ENCODE peak calls at places on chromosomes 6 and 20, in ten cellular contexts. Q is GM23338; P is dorsolateral prefrontal cortex; I is heart left ventricle; E is right cardiac atrium; C is CD8-positive, alpha-beta T cell; W is cardiac muscle cell; B is pancreas; S is Panc1; J is left ventricle myocardium inferior. O is an unnamed sample.
A peak's percentile ranks its signal among the peaks of the same experiment; 100 is the strongest.

GRCh38 chr6:126170875-126171489 is 168.9 kb upstream of the CENPW start:
- DNase-seq in Q (peak; percentile 83), P (no peak), I (no peak), E (no peak), C (no peak), W (peak; percentile 47), B (no peak), S (no peak), J (no peak), O (no peak)

GRCh38 chr6:106547961-106548453 is 81.3 kb downstream of the RTN4IP1 start:
- DNase-seq in Q (peak; percentile 40), P (no peak), I (no peak), E (no peak), C (peak; percentile 57), W (peak; percentile 80), B (no peak), S (no peak), J (no peak), O (no peak)

GRCh38 chr6:143598466-143599080 is 79.2 kb upstream of the PHACTR2 start:
- DNase-seq in Q (no peak), P (no peak), I (no peak), E (no peak), C (no peak), W (no peak), B (no peak), S (no peak), J (no peak), O (no peak)

GRCh38 chr6:107657373-107657754 is 166.7 kb downstream of the SCML4 start:
- DNase-seq in Q (no peak), P (no peak), I (no peak), E (no peak), C (no peak), W (no peak), B (no peak), S (no peak), J (no peak), O (no peak)

GRCh38 chr6:72363844-72364740 is 257.8 kb upstream of the KCNQ5 start:
- DNase-seq in Q (no peak), P (peak; percentile 30), I (no peak), E (no peak), C (no peak), W (peak; percentile 91), B (no peak), S (peak; percentile 41), J (no peak), O (no peak)

GRCh38 chr6:14612016-14612415 is 494.4 kb downstream of the CD83 start:
- DNase-seq in Q (no peak), P (no peak), I (no peak), E (no peak), C (no peak), W (peak; percentile 14), B (no peak), S (no peak), J (no peak), O (no peak)

GRCh38 chr20:7161690-7162089 is 394.2 kb downstream of the BMP2 start:
- DNase-seq in Q (peak; percentile 56), P (no peak), I (no peak), E (peak; percentile 40), C (no peak), W (peak; percentile 34), B (no peak), S (no peak), J (no peak), O (no peak)

GRCh38 chr6:32637219-32637880 is at the start of gene HLA-DQA1:
- DNase-seq in Q (no peak), P (no peak), I (no peak), E (no peak), C (no peak), W (peak; percentile 2), B (no peak), S (no peak), J (no peak), O (peak; percentile 10)

GRCh38 chr6:131038612-131039344 is 24.3 kb downstream of the EPB41L2 start:
- DNase-seq in Q (no peak), P (no peak), I (no peak), E (no peak), C (no peak), W (no peak), B (no peak), S (no peak), J (no peak), O (no peak)

GRCh38 chr20:34964486-34964885 is 8.8 kb downstream of the MYH7B start:
- DNase-seq in Q (no peak), P (no peak), I (no peak), E (no peak), C (no peak), W (no peak), B (no peak), S (no peak), J (no peak), O (no peak)

GRCh38 chr6:17381429-17382147 is 11.8 kb upstream of the CAP2 start:
- DNase-seq in Q (no peak), P (peak; percentile 67), I (no peak), E (no peak), C (no peak), W (peak; percentile 85), B (no peak), S (no peak), J (no peak), O (no peak)

GRCh38 chr6:26493258-26493657 is 6.8 kb upstream of the BTN1A1 start:
- DNase-seq in Q (peak; percentile 39), P (no peak), I (no peak), E (no peak), C (no peak), W (peak; percentile 41), B (no peak), S (no peak), J (no peak), O (peak; percentile 18)

GRCh38 chr20:64212750-64213149 is 42.8 kb upstream of the PCMTD2 start:
- DNase-seq in Q (no peak), P (no peak), I (peak; percentile 88), E (peak; percentile 83), C (no peak), W (peak; percentile 64), B (peak; percentile 51), S (no peak), J (peak; percentile 71), O (no peak)

GRCh38 chr6:111173341-111173740 is 86.0 kb downstream of the SLC16A10 start:
- DNase-seq in Q (peak; percentile 32), P (no peak), I (no peak), E (no peak), C (no peak), W (no peak), B (no peak), S (no peak), J (no peak), O (no peak)

GRCh38 chr6:138440758-138441362 is 36.8 kb downstream of the HEBP2 start:
- DNase-seq in Q (no peak), P (no peak), I (no peak), E (no peak), C (no peak), W (no peak), B (no peak), S (no peak), J (no peak), O (no peak)

GRCh38 chr6:158662607-158663464 is 13.0 kb downstream of the SYTL3 start:
- DNase-seq in Q (no peak), P (no peak), I (no peak), E (no peak), C (no peak), W (peak; percentile 74), B (no peak), S (no peak), J (no peak), O (no peak)
- H3K4me3 ChIP-seq in Q (no peak overlapping the region), P (no peak overlapping the region), I (no peak overlapping the region), E (no peak overlapping the region), C (peak overlapping the region; percentile 22), W (no peak overlapping the region), B (no peak overlapping the region), S (no peak overlapping the region), J (peak overlapping the region; percentile 37), O (peak overlapping the region; percentile 16)

GRCh38 chr20:61819921-61820825 is 245.5 kb downstream of the TAF4 start:
- DNase-seq in Q (no peak), P (no peak), I (no peak), E (no peak), C (no peak), W (no peak), B (no peak), S (no peak), J (no peak), O (no peak)
- H3K27ac ChIP-seq in Q (no peak overlapping the region), P (no peak overlapping the region), I (no peak overlapping the region), E (no peak overlapping the region), C (no peak overlapping the region), W (no peak overlapping the region), B (no peak overlapping the region), S (no peak overlapping the region), J (no peak overlapping the region), O (no peak overlapping the region)

GRCh38 chr6:147508871-147509608 is 550 bp downstream of the SAMD5 start:
- DNase-seq in Q (peak; percentile 51), P (no peak), I (peak; percentile 32), E (peak; percentile 58), C (no peak), W (no peak), B (no peak), S (no peak), J (peak; percentile 14), O (no peak)

GRCh38 chr6:147507162-147508072 is 1.1 kb upstream of the SAMD5 start:
- DNase-seq in Q (peak; percentile 33), P (no peak), I (no peak), E (peak; percentile 47), C (no peak), W (peak; percentile 8), B (no peak), S (no peak), J (peak; percentile 15), O (no peak)

GRCh38 chr6:147504848-147505247 is 3.6 kb upstream of the SAMD5 start:
- DNase-seq in Q (no peak), P (no peak), I (no peak), E (no peak), C (no peak), W (no peak), B (no peak), S (no peak), J (no peak), O (no peak)

GRCh38 chr6:147508073-147508870 is at the start of gene SAMD5:
- DNase-seq in Q (peak; percentile 70), P (no peak), I (peak; percentile 62), E (peak; percentile 83), C (no peak), W (peak; percentile 74), B (peak; percentile 25), S (no peak), J (peak; percentile 33), O (no peak)

GRCh38 chr6:147506704-147507114 is 1.8 kb upstream of the SAMD5 start:
- DNase-seq in Q (peak; percentile 75), P (peak; percentile 74), I (peak; percentile 72), E (peak; percentile 89), C (no peak), W (peak; percentile 62), B (peak; percentile 35), S (no peak), J (peak; percentile 66), O (no peak)
- H3K4me3 ChIP-seq in Q (peak overlapping the region; percentile 62), P (peak overlapping the region; percentile 52), I (peak overlapping the region; percentile 56), E (peak overlapping the region; percentile 86), C (no peak overlapping the region), W (peak overlapping the region; percentile 64), B (peak overlapping the region; percentile 53), S (peak overlapping the region; percentile 49), J (peak overlapping the region; percentile 81), O (no peak overlapping the region)

DNA sequence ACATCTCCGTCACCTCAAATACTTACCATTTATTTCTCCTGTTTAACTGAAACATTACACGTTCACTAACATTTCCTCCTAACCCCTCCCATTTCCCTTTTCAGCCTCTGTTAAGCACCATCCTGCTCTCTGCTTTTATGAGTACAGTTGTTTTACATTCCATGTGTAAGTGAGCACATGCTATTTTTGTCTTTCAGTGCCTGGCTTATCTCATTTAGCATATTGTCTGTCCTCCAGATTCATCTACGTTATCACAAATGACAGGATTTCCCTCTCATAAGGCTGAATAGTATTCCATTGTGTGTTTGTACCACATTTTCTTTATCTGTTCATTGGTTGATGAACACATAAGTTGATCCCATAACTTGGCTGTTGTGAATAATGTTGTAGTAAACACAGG is 22.7 kb downstream of the TAF11 start:
- DNase-seq in Q (no peak), P (no peak), I (no peak), E (no peak), C (no peak), W (peak; percentile 53), B (no peak), S (no peak), J (no peak), O (no peak)
- H3K27ac ChIP-seq in Q (no peak overlapping the region), P (no peak overlapping the region), I (peak overlapping the region; percentile 77), E (no peak overlapping the region), C (no peak overlapping the region), W (peak overlapping the region; percentile 87), B (no peak overlapping the region), S (no peak overlapping the region), J (peak overlapping the region; percentile 78), O (no peak overlapping the region)